ENCODE peak calls at places on chromosomes 12 and 14, in four cellular contexts. One of them, this sample, is unnamed.

GRCh38 chr12:124967016-124967739 is 21.8 kb downstream of the DHX37 start:
- DNase-seq in PC-3: no peak
- DNase-seq in K562: no peak
- DNase-seq in HCT116: no peak
- DNase-seq in this sample: no peak

GRCh38 chr12:124804011-124804621 is 59.5 kb downstream of the SCARB1 start:
- DNase-seq in PC-3: peak; percentile 45
- DNase-seq in K562: peak; percentile 85
- DNase-seq in HCT116: peak; percentile 57
- DNase-seq in this sample: peak; percentile 26

GRCh38 chr12:92619026-92619425 is 83.8 kb upstream of the PLEKHG7 start:
- DNase-seq in HCT116: no peak
- DNase-seq in K562: no peak
- DNase-seq in PC-3: peak; percentile 63
- DNase-seq in this sample: no peak

GRCh38 chr14:41558527-41558926 is 48.1 kb upstream of the LRFN5 start:
- DNase-seq in K562: no peak
- DNase-seq in PC-3: no peak
- DNase-seq in HCT116: no peak
- DNase-seq in this sample: no peak

GRCh38 chr14:69475194-69475818 is 9.2 kb upstream of the PLEKHD1 start:
- DNase-seq in K562: no peak
- DNase-seq in HCT116: no peak
- DNase-seq in PC-3: peak; percentile 66
- DNase-seq in this sample: no peak

GRCh38 chr12:14982562-14982961 is 9.7 kb downstream of the PDE6H start:
- DNase-seq in K562: no peak
- DNase-seq in HCT116: no peak
- DNase-seq in PC-3: no peak
- DNase-seq in this sample: no peak

GRCh38 chr12:77049767-77050353 is 15.5 kb downstream of the E2F7 start:
- DNase-seq in HCT116: peak; percentile 63
- DNase-seq in PC-3: peak; percentile 83
- DNase-seq in K562: peak; percentile 65
- DNase-seq in this sample: peak; percentile 52

GRCh38 chr14:67010602-67011001 is 178.6 kb upstream of the GARIN2 start:
- DNase-seq in K562: no peak
- DNase-seq in PC-3: no peak
- DNase-seq in HCT116: no peak
- DNase-seq in this sample: no peak

GRCh38 chr12:106329231-106329985 is 26.9 kb downstream of the TCP11L2 start:
- DNase-seq in HCT116: no peak
- DNase-seq in PC-3: no peak
- DNase-seq in K562: no peak
- DNase-seq in this sample: no peak

GRCh38 chr14:70822706-70823185 is 13.4 kb upstream of the MAP3K9 start:
- DNase-seq in K562: no peak
- DNase-seq in HCT116: no peak
- DNase-seq in PC-3: no peak
- DNase-seq in this sample: no peak

GRCh38 chr14:70885343-70886014 is 21.8 kb upstream of the PCNX1 start:
- DNase-seq in K562: no peak
- DNase-seq in PC-3: no peak
- DNase-seq in HCT116: no peak
- DNase-seq in this sample: no peak

GRCh38 chr12:68175566-68176033 is 16.1 kb upstream of the IFNG start:
- DNase-seq in HCT116: no peak
- DNase-seq in K562: no peak
- DNase-seq in PC-3: no peak
- DNase-seq in this sample: no peak

GRCh38 chr14:54444003-54444402 is 2.8 kb upstream of the CNIH1 start:
- DNase-seq in PC-3: no peak
- DNase-seq in HCT116: no peak
- DNase-seq in K562: no peak
- DNase-seq in this sample: no peak

GRCh38 chr14:57692671-57693070 is 173.2 kb downstream of the SLC35F4 start:
- DNase-seq in K562: peak; percentile 8
- DNase-seq in HCT116: peak; percentile 49
- DNase-seq in PC-3: peak; percentile 94
- DNase-seq in this sample: peak; percentile 40

GRCh38 chr12:12432373-12432772 is 75.5 kb downstream of the BORCS5 start:
- DNase-seq in HCT116: no peak
- DNase-seq in PC-3: peak; percentile 95
- DNase-seq in K562: no peak
- DNase-seq in this sample: peak; percentile 68

GRCh38 chr14:68819260-68819691 is 26.4 kb upstream of the ZFP36L1 start:
- DNase-seq in K562: peak; percentile 58
- DNase-seq in HCT116: peak; percentile 90
- DNase-seq in PC-3: no peak
- DNase-seq in this sample: peak; percentile 88

GRCh38 chr12:111773801-111774551 is 7.2 kb downstream of the ALDH2 start:
- DNase-seq in K562: no peak
- DNase-seq in PC-3: no peak
- DNase-seq in HCT116: no peak
- DNase-seq in this sample: peak; percentile 85

GRCh38 chr14:105377555-105378182 is 20.7 kb upstream of the TEX22 start:
- DNase-seq in PC-3: no peak
- DNase-seq in HCT116: no peak
- DNase-seq in K562: peak; percentile 36
- DNase-seq in this sample: no peak

GRCh38 chr14:76810953-76811400 is 1.7 kb downstream of the ANGEL1 start:
- DNase-seq in HCT116: peak; percentile 13
- DNase-seq in PC-3: peak; percentile 57
- DNase-seq in K562: no peak
- DNase-seq in this sample: peak; percentile 17

GRCh38 chr12:30257614-30258013 is 438.1 kb downstream of the IPO8 start:
- DNase-seq in HCT116: no peak
- DNase-seq in PC-3: no peak
- DNase-seq in K562: no peak
- DNase-seq in this sample: no peak

GRCh38 chr12:46724020-46724419 is 101.8 kb downstream of the SLC38A4 start:
- DNase-seq in HCT116: no peak
- DNase-seq in PC-3: no peak
- DNase-seq in K562: no peak
- DNase-seq in this sample: no peak

GRCh38 chr12:56071648-56072047 is 8.3 kb upstream of the ERBB3 start:
- DNase-seq in PC-3: no peak
- DNase-seq in HCT116: no peak
- DNase-seq in K562: no peak
- DNase-seq in this sample: peak; percentile 16

GRCh38 chr14:101248840-101249675 is 312.2 kb upstream of the DIO3 start:
- DNase-seq in PC-3: no peak
- DNase-seq in HCT116: no peak
- DNase-seq in K562: no peak
- DNase-seq in this sample: no peak

GRCh38 chr12:19030603-19031002 is 98.9 kb upstream of the PLEKHA5 start:
- DNase-seq in K562: no peak
- DNase-seq in PC-3: peak; percentile 44
- DNase-seq in HCT116: no peak
- DNase-seq in this sample: no peak

GRCh38 chr12:39464976-39465375 is 22.1 kb upstream of the KIF21A start:
- DNase-seq in PC-3: no peak
- DNase-seq in K562: no peak
- DNase-seq in HCT116: no peak
- DNase-seq in this sample: no peak

GRCh38 chr12:107328442-107329133 is 235.2 kb upstream of the CRY1 start:
- DNase-seq in HCT116: no peak
- DNase-seq in K562: no peak
- DNase-seq in PC-3: peak; percentile 53
- DNase-seq in this sample: peak; percentile 73

GRCh38 chr12:46148706-46149463 is 120.0 kb downstream of the SLC38A1 start:
- DNase-seq in K562: no peak
- DNase-seq in PC-3: peak; percentile 22
- DNase-seq in HCT116: no peak
- DNase-seq in this sample: no peak

GRCh38 chr12:3726455-3726854 is 26.5 kb downstream of the CRACR2A start:
- DNase-seq in HCT116: no peak
- DNase-seq in K562: no peak
- DNase-seq in PC-3: no peak
- DNase-seq in this sample: no peak

GRCh38 chr12:121964813-121965643 is 46.6 kb downstream of the CFAP251 start:
- DNase-seq in HCT116: no peak
- DNase-seq in K562: no peak
- DNase-seq in PC-3: peak; percentile 99
- DNase-seq in this sample: peak; percentile 92

GRCh38 chr12:109621864-109622485 is 48.4 kb downstream of the MVK start:
- DNase-seq in PC-3: no peak
- DNase-seq in HCT116: no peak
- DNase-seq in K562: no peak
- DNase-seq in this sample: no peak

GRCh38 chr14:85471744-85472143 is 58.2 kb upstream of the FLRT2 start:
- DNase-seq in PC-3: peak; percentile 72
- DNase-seq in K562: no peak
- DNase-seq in HCT116: no peak
- DNase-seq in this sample: peak; percentile 98

GRCh38 chr14:50801706-50802105 is 29.3 kb downstream of the NIN start:
- DNase-seq in HCT116: no peak
- DNase-seq in PC-3: peak; percentile 68
- DNase-seq in K562: no peak
- DNase-seq in this sample: peak; percentile 66

GRCh38 chr12:67854351-67854750 is 134.9 kb upstream of the IFNG-AS1 start:
- DNase-seq in K562: no peak
- DNase-seq in HCT116: no peak
- DNase-seq in PC-3: no peak
- DNase-seq in this sample: peak; percentile 71

GRCh38 chr12:117778656-117779055 is 190.1 kb downstream of the KSR2 start:
- DNase-seq in HCT116: no peak
- DNase-seq in K562: no peak
- DNase-seq in PC-3: no peak
- DNase-seq in this sample: no peak

GRCh38 chr12:63400746-63401145 is 249.7 kb upstream of the AVPR1A start:
- DNase-seq in HCT116: no peak
- DNase-seq in K562: no peak
- DNase-seq in PC-3: peak; percentile 86
- DNase-seq in this sample: peak; percentile 76

GRCh38 chr12:40222247-40222646 is 2.5 kb upstream of the LRRK2 start:
- DNase-seq in PC-3: no peak
- DNase-seq in HCT116: no peak
- DNase-seq in K562: no peak
- DNase-seq in this sample: no peak

GRCh38 chr14:78227466-78228077 is 57.4 kb downstream of the NRXN3 start:
- DNase-seq in K562: no peak
- DNase-seq in PC-3: no peak
- DNase-seq in HCT116: no peak
- DNase-seq in this sample: no peak

DNA sequence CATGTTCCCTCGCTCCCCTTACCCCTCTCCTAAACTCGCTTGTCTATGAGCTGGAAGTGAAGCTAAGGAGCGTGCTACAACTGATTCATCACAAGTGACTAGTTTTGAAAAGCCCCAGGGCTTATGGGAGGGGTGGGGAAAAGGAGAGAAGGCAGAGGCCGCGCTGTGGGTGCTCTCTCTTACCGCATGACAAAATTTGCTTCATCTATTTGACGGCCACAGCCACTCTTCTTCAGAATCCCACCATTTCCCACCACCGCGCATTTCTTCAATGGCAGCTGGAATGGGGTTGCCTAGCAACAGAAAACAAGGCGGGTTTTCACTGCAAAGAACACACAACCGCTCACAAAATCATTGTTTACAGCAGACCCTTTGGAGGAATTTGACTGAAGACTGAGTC is 79.4 kb downstream of the ST8SIA1 start:
- DNase-seq in HCT116: no peak
- DNase-seq in K562: no peak
- DNase-seq in PC-3: no peak
- DNase-seq in this sample: peak; percentile 45
- H3K9ac ChIP-seq in HCT116: no peak overlapping the region
- H3K9ac ChIP-seq in K562: no peak overlapping the region
- H3K9ac ChIP-seq in PC-3: no peak overlapping the region
- H3K9ac ChIP-seq in this sample: no peak overlapping the region

DNA sequence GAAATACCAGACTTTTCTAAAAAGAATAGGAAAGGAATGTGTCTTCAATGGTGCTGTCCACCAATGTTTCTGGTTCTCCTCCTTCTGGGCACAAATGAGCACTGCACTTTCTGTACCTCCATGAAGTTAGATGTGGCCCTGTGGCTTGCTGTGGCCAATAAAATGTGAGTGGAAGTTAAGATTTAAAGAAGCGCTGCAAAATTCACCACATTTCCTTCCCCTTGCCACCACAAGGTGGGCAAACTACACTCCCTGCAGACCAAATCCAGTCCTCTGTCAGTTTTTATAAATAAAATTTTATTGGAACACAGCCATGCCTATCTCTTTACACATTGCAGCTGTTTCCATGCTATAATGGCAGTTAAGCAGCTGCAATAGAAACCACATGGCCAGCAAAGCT is 141.4 kb upstream of the TMPO start:
- DNase-seq in PC-3: no peak
- DNase-seq in K562: no peak
- DNase-seq in HCT116: no peak
- DNase-seq in this sample: no peak
- TF ChIP-seq CTCF in PC-3: peak; percentile 40
- TF ChIP-seq CTCF in K562: peak; percentile 24
- TF ChIP-seq CTCF in HCT116: no peak
- TF ChIP-seq CTCF in this sample: peak; percentile 27

GRCh38 chr12:108363165-108363564 is 24.1 kb upstream of the CMKLR1 start:
- DNase-seq in PC-3: no peak
- DNase-seq in HCT116: no peak
- DNase-seq in K562: no peak
- DNase-seq in this sample: no peak
- H3K9ac ChIP-seq in PC-3: no peak overlapping the region
- H3K9ac ChIP-seq in HCT116: no peak overlapping the region
- H3K9ac ChIP-seq in K562: no peak overlapping the region
- H3K9ac ChIP-seq in this sample: no peak overlapping the region

GRCh38 chr12:13905795-13906194 is 75.6 kb downstream of the GRIN2B start:
- DNase-seq in K562: no peak
- DNase-seq in HCT116: no peak
- DNase-seq in PC-3: no peak
- DNase-seq in this sample: no peak
- TF ChIP-seq CTCF in K562: no peak
- TF ChIP-seq CTCF in HCT116: peak; percentile 10
- TF ChIP-seq CTCF in PC-3: no peak
- TF ChIP-seq CTCF in this sample: no peak

This sample was measured in astrocyte.